ENCODE peak calls at places on chromosomes 1 and 21, in five cellular contexts. Z, I, M, W and S are unnamed samples.
A peak's percentile ranks its signal among the peaks of the same experiment; 100 is the strongest.

GRCh38 chr1:85398391-85399064 is 66.4 kb downstream of the DDAH1 start:
- DNase-seq in M (peak; percentile 55), Z (peak; percentile 36), W (no peak), I (no peak), S (no peak)

GRCh38 chr1:204449631-204450280 is 38.1 kb upstream of the PPP1R15B start:
- DNase-seq in M (no peak), Z (no peak), W (no peak), I (no peak), S (no peak)

GRCh38 chr1:54263601-54264226 is 63.7 kb downstream of the MRPL37 start:
- DNase-seq in W (no peak), I (no peak), M (no peak), Z (no peak), S (no peak)

GRCh38 chr1:26991310-26992116 is 2.0 kb upstream of the TRNP1 start:
- DNase-seq in I (no peak), Z (no peak), M (peak; percentile 57), W (peak; percentile 59), S (no peak)

GRCh38 chr1:83929184-83929583 is 69.7 kb downstream of the TTLL7 start:
- DNase-seq in I (no peak), Z (peak; percentile 27), M (peak; percentile 53), W (peak; percentile 11), S (no peak)

GRCh38 chr1:26862781-26863676 is at the start of gene SFN:
- DNase-seq in M (no peak), I (peak; percentile 41), Z (no peak), W (no peak), S (no peak)

GRCh38 chr1:85290826-85291225 is 14.4 kb upstream of the BCL10 start:
- DNase-seq in W (peak; percentile 28), M (peak; percentile 70), I (no peak), Z (no peak), S (no peak)

GRCh38 chr1:190084552-190084951 is 393.1 kb downstream of the BRINP3 start:
- DNase-seq in I (peak; percentile 60), Z (no peak), W (no peak), M (no peak), S (no peak)

GRCh38 chr1:162371611-162372010 is 5.0 kb downstream of the SPATA46 start:
- DNase-seq in W (peak; percentile 49), M (peak; percentile 76), I (no peak), Z (no peak), S (no peak)

GRCh38 chr1:65948609-65949229 is 156.0 kb downstream of the PDE4B start:
- DNase-seq in M (peak; percentile 60), I (no peak), W (peak; percentile 38), Z (no peak), S (no peak)

GRCh38 chr1:224879404-224879803 is 50.1 kb upstream of the DNAH14 start:
- DNase-seq in M (peak; percentile 42), Z (peak; percentile 51), W (peak; percentile 12), I (no peak), S (no peak)

GRCh38 chr21:17889171-17889570 is 70.0 kb upstream of the C21orf91 start:
- DNase-seq in W (no peak), I (no peak), M (no peak), Z (no peak), S (no peak)

GRCh38 chr1:184419734-184420161 is 32.9 kb downstream of the C1orf21 start:
- DNase-seq in W (no peak), M (peak; percentile 71), Z (no peak), I (no peak), S (no peak)

GRCh38 chr1:161084205-161084988 is 5.0 kb downstream of the NECTIN4 start:
- DNase-seq in W (no peak), Z (no peak), I (no peak), M (peak; percentile 40), S (no peak)

GRCh38 chr21:37073417-37074194 is 552 bp downstream of the TTC3 start:
- DNase-seq in Z (no peak), I (peak; percentile 46), M (peak; percentile 46), W (peak; percentile 29), S (peak; percentile 77)